ENCODE peak calls at places on chromosomes 1 and 21, in nine cellular contexts. One of them, this sample, is unnamed.

GRCh38 chr1:35505911-35506798 is 51.0 kb downstream of the KIAA0319L start:
- DNase-seq in ovary: no peak
- DNase-seq in astrocyte of the cerebellum: peak
- DNase-seq in neural progenitor cell: no peak
- DNase-seq in cardiac fibroblast: peak
- DNase-seq in fibroblast of lung: peak
- DNase-seq in left ventricle myocardium inferior: no peak
- DNase-seq in lower lobe of right lung: no peak
- DNase-seq in tibial nerve: no peak
- DNase-seq in this sample: peak

GRCh38 chr1:198677027-198677426 is 38.2 kb downstream of the PTPRC start:
- DNase-seq in ovary: no peak
- DNase-seq in astrocyte of the cerebellum: no peak
- DNase-seq in neural progenitor cell: no peak
- DNase-seq in cardiac fibroblast: no peak
- DNase-seq in fibroblast of lung: peak
- DNase-seq in left ventricle myocardium inferior: no peak
- DNase-seq in lower lobe of right lung: no peak
- DNase-seq in tibial nerve: no peak
- DNase-seq in this sample: no peak

GRCh38 chr21:44288251-44289110 is 2.8 kb downstream of the AIRE start:
- DNase-seq in ovary: no peak
- DNase-seq in astrocyte of the cerebellum: no peak
- DNase-seq in neural progenitor cell: no peak
- DNase-seq in cardiac fibroblast: no peak
- DNase-seq in fibroblast of lung: no peak
- DNase-seq in left ventricle myocardium inferior: no peak
- DNase-seq in lower lobe of right lung: no peak
- DNase-seq in tibial nerve: no peak
- DNase-seq in this sample: no peak

GRCh38 chr1:39370602-39371001 is 120.8 kb upstream of the BMP8A start:
- DNase-seq in ovary: no peak
- DNase-seq in astrocyte of the cerebellum: peak
- DNase-seq in neural progenitor cell: no peak
- DNase-seq in cardiac fibroblast: no peak
- DNase-seq in fibroblast of lung: peak
- DNase-seq in left ventricle myocardium inferior: no peak
- DNase-seq in lower lobe of right lung: no peak
- DNase-seq in tibial nerve: no peak
- DNase-seq in this sample: no peak

GRCh38 chr1:150186789-150187559 is 37.3 kb downstream of the PLEKHO1 start:
- DNase-seq in ovary: no peak
- DNase-seq in astrocyte of the cerebellum: peak
- DNase-seq in neural progenitor cell: peak
- DNase-seq in cardiac fibroblast: peak
- DNase-seq in fibroblast of lung: peak
- DNase-seq in left ventricle myocardium inferior: no peak
- DNase-seq in lower lobe of right lung: no peak
- DNase-seq in tibial nerve: no peak
- DNase-seq in this sample: peak

GRCh38 chr1:65235867-65236805 is 73.2 kb upstream of the DNAJC6 start:
- DNase-seq in ovary: no peak
- DNase-seq in astrocyte of the cerebellum: peak
- DNase-seq in neural progenitor cell: peak
- DNase-seq in cardiac fibroblast: peak
- DNase-seq in fibroblast of lung: peak
- DNase-seq in left ventricle myocardium inferior: no peak
- DNase-seq in lower lobe of right lung: no peak
- DNase-seq in tibial nerve: no peak
- DNase-seq in this sample: peak

GRCh38 chr1:19120070-19120469 is 90.0 kb downstream of the UBR4 start:
- DNase-seq in ovary: no peak
- DNase-seq in astrocyte of the cerebellum: no peak
- DNase-seq in neural progenitor cell: no peak
- DNase-seq in cardiac fibroblast: no peak
- DNase-seq in fibroblast of lung: no peak
- DNase-seq in left ventricle myocardium inferior: no peak
- DNase-seq in lower lobe of right lung: no peak
- DNase-seq in tibial nerve: no peak
- DNase-seq in this sample: no peak

GRCh38 chr1:204095248-204095640 is 22.3 kb downstream of the SOX13 start:
- DNase-seq in ovary: no peak
- DNase-seq in astrocyte of the cerebellum: no peak
- DNase-seq in neural progenitor cell: peak
- DNase-seq in cardiac fibroblast: no peak
- DNase-seq in fibroblast of lung: no peak
- DNase-seq in left ventricle myocardium inferior: no peak
- DNase-seq in lower lobe of right lung: no peak
- DNase-seq in tibial nerve: no peak
- DNase-seq in this sample: no peak

GRCh38 chr1:226110249-226111108 is 48.0 kb downstream of the H3-3A start:
- DNase-seq in ovary: peak
- DNase-seq in astrocyte of the cerebellum: no peak
- DNase-seq in neural progenitor cell: peak
- DNase-seq in cardiac fibroblast: peak
- DNase-seq in fibroblast of lung: peak
- DNase-seq in left ventricle myocardium inferior: peak
- DNase-seq in lower lobe of right lung: peak
- DNase-seq in tibial nerve: peak
- DNase-seq in this sample: peak

GRCh38 chr1:246001821-246002220 is 505.3 kb downstream of the SMYD3 start:
- DNase-seq in ovary: no peak
- DNase-seq in astrocyte of the cerebellum: no peak
- DNase-seq in neural progenitor cell: no peak
- DNase-seq in cardiac fibroblast: peak
- DNase-seq in fibroblast of lung: peak
- DNase-seq in left ventricle myocardium inferior: no peak
- DNase-seq in lower lobe of right lung: no peak
- DNase-seq in tibial nerve: no peak
- DNase-seq in this sample: peak

GRCh38 chr1:79041666-79042065 is 35.1 kb upstream of the ADGRL4 start:
- DNase-seq in ovary: no peak
- DNase-seq in astrocyte of the cerebellum: no peak
- DNase-seq in neural progenitor cell: no peak
- DNase-seq in cardiac fibroblast: no peak
- DNase-seq in fibroblast of lung: peak
- DNase-seq in left ventricle myocardium inferior: no peak
- DNase-seq in lower lobe of right lung: no peak
- DNase-seq in tibial nerve: no peak
- DNase-seq in this sample: no peak

GRCh38 chr1:24594328-24594598 is 38.4 kb downstream of the NCMAP start:
- DNase-seq in ovary: no peak
- DNase-seq in astrocyte of the cerebellum: no peak
- DNase-seq in neural progenitor cell: no peak
- DNase-seq in cardiac fibroblast: no peak
- DNase-seq in fibroblast of lung: no peak
- DNase-seq in left ventricle myocardium inferior: no peak
- DNase-seq in lower lobe of right lung: no peak
- DNase-seq in tibial nerve: no peak
- DNase-seq in this sample: no peak

GRCh38 chr1:14921057-14921456 is 232.5 kb upstream of the TMEM51 start:
- DNase-seq in ovary: no peak
- DNase-seq in astrocyte of the cerebellum: no peak
- DNase-seq in neural progenitor cell: no peak
- DNase-seq in cardiac fibroblast: peak
- DNase-seq in fibroblast of lung: peak
- DNase-seq in left ventricle myocardium inferior: no peak
- DNase-seq in lower lobe of right lung: no peak
- DNase-seq in tibial nerve: no peak
- DNase-seq in this sample: peak
- TF ChIP-seq CTCF in ovary: no peak
- TF ChIP-seq CTCF in astrocyte of the cerebellum: no peak
- TF ChIP-seq CTCF in neural progenitor cell: no peak
- TF ChIP-seq CTCF in cardiac fibroblast: no peak
- TF ChIP-seq CTCF in fibroblast of lung: no peak
- TF ChIP-seq CTCF in left ventricle myocardium inferior: no peak
- TF ChIP-seq CTCF in lower lobe of right lung: no peak
- TF ChIP-seq CTCF in tibial nerve: no peak
- TF ChIP-seq CTCF in this sample: no peak

GRCh38 chr1:156081174-156082110 is 823 bp downstream of the MEX3A start:
- DNase-seq in ovary: peak
- DNase-seq in astrocyte of the cerebellum: no peak
- DNase-seq in neural progenitor cell: peak
- DNase-seq in cardiac fibroblast: no peak
- DNase-seq in fibroblast of lung: peak
- DNase-seq in left ventricle myocardium inferior: no peak
- DNase-seq in lower lobe of right lung: no peak
- DNase-seq in tibial nerve: no peak
- DNase-seq in this sample: no peak

GRCh38 chr1:156083800-156084790 is 1.8 kb upstream of the MEX3A start:
- DNase-seq in ovary: no peak
- DNase-seq in astrocyte of the cerebellum: no peak
- DNase-seq in neural progenitor cell: peak
- DNase-seq in cardiac fibroblast: no peak
- DNase-seq in fibroblast of lung: no peak
- DNase-seq in left ventricle myocardium inferior: no peak
- DNase-seq in lower lobe of right lung: no peak
- DNase-seq in tibial nerve: no peak
- DNase-seq in this sample: no peak

GRCh38 chr1:156080598-156081173 is 1.6 kb downstream of the MEX3A start:
- DNase-seq in ovary: no peak
- DNase-seq in astrocyte of the cerebellum: no peak
- DNase-seq in neural progenitor cell: peak
- DNase-seq in cardiac fibroblast: no peak
- DNase-seq in fibroblast of lung: no peak
- DNase-seq in left ventricle myocardium inferior: no peak
- DNase-seq in lower lobe of right lung: no peak
- DNase-seq in tibial nerve: no peak
- DNase-seq in this sample: no peak

GRCh38 chr1:156079762-156080597 is 2.3 kb downstream of the MEX3A start:
- DNase-seq in ovary: peak
- DNase-seq in astrocyte of the cerebellum: no peak
- DNase-seq in neural progenitor cell: peak
- DNase-seq in cardiac fibroblast: no peak
- DNase-seq in fibroblast of lung: no peak
- DNase-seq in left ventricle myocardium inferior: no peak
- DNase-seq in lower lobe of right lung: no peak
- DNase-seq in tibial nerve: no peak
- DNase-seq in this sample: no peak

DNA sequence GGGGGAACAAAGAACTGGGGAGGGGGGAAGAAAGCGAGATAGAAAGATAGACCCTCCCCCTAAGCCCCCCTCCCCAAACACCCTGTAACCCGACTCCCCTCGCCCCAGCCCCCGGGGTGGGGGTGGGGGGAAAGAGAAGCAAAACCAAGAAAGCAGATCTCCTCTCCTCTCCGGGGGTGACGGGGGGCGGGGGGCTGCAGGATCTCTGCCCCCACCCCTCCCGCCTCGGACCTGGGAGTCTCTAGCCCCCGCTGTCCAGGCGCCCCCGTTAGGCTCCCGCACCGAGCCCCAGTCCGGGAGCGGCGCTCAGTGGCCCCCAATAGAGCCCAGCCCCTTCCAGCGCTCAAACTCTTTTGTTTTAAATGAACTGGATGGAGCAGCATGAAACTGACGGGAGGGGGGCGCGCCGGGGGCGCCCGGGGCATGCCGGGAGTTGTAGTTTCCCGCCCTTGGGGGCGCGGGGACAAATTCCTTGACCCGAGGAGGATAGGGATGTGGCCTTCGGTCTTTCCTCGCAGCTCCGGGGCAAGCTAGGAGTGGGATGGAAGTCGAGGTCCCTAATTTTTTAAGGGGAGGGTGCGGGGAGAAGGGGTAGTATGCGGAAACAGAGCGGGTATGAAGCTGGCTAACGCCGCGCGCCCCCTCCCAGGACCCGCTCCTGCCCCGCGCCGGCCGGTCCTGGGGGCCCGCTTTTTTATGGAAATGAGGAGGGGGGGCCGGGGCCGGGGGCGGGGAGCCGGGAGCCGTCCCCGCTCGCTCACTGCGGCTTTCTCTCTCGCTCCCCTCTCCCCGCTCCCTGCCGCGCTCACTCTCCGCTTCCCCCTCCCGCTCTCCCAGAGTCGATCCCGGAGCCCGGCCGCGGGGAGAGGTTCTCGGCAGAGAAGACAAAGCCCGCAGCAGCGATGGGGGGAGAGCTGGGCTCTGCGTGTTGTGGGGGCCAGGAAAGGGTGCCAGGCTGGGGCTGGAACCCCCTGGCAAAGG is at the start of gene MEX3A:
- DNase-seq in ovary: peak
- DNase-seq in astrocyte of the cerebellum: no peak
- DNase-seq in neural progenitor cell: peak
- DNase-seq in cardiac fibroblast: peak
- DNase-seq in fibroblast of lung: peak
- DNase-seq in left ventricle myocardium inferior: peak
- DNase-seq in lower lobe of right lung: peak
- DNase-seq in tibial nerve: peak
- DNase-seq in this sample: peak
- H3K4me3 ChIP-seq in ovary: peak
- H3K4me3 ChIP-seq in astrocyte of the cerebellum: peak
- H3K4me3 ChIP-seq in neural progenitor cell: peak
- H3K4me3 ChIP-seq in cardiac fibroblast: peak
- H3K4me3 ChIP-seq in fibroblast of lung: peak
- H3K4me3 ChIP-seq in left ventricle myocardium inferior: peak
- H3K4me3 ChIP-seq in lower lobe of right lung: peak
- H3K4me3 ChIP-seq in tibial nerve: peak
- H3K4me3 ChIP-seq in this sample: peak

DNA sequence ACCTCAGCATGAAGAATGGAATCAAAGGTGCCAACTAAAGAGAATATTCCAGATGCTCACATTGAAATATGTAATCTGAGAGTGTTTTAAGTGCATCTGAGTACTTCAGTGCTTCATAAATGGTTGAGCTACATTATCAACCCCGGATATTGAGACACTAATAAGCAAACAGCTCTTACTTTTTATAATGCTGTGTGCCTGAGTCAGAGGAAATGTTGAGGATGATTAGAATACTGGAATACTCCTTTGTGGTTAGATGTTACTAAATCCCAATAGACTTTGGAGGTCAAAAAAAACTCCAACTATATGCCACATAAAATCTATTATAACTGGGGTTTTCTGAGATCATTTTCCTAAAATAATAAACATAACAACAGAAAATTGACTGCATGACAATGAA is 12.5 kb upstream of the KCNA3 start:
- DNase-seq in ovary: no peak
- DNase-seq in astrocyte of the cerebellum: no peak
- DNase-seq in neural progenitor cell: no peak
- DNase-seq in cardiac fibroblast: peak
- DNase-seq in fibroblast of lung: peak
- DNase-seq in left ventricle myocardium inferior: no peak
- DNase-seq in lower lobe of right lung: no peak
- DNase-seq in tibial nerve: no peak
- DNase-seq in this sample: peak
- TF ChIP-seq CTCF in ovary: no peak
- TF ChIP-seq CTCF in astrocyte of the cerebellum: no peak
- TF ChIP-seq CTCF in neural progenitor cell: no peak
- TF ChIP-seq CTCF in cardiac fibroblast: no peak
- TF ChIP-seq CTCF in fibroblast of lung: no peak
- TF ChIP-seq CTCF in left ventricle myocardium inferior: no peak
- TF ChIP-seq CTCF in lower lobe of right lung: no peak
- TF ChIP-seq CTCF in tibial nerve: no peak
- TF ChIP-seq CTCF in this sample: no peak

DNA sequence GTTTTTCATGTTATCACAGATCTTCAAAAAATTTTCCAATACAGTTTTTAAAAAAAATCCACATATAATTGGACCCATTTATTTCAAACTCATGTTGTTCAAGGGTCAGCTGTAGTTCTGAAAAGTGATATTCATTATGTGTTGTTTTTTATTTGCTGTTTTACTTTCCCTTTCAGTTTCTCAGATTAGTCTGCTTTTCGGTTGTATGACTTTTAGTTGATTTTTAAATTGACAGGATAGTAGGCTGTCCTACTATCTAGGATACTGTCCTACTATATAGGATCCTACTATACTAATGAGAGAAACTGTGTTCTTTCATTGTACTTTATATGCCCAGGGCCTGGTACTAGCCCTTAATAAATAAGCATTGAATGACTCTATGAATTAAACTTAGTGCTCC is 33.6 kb upstream of the GPR52 start:
- DNase-seq in ovary: no peak
- DNase-seq in astrocyte of the cerebellum: no peak
- DNase-seq in neural progenitor cell: no peak
- DNase-seq in cardiac fibroblast: no peak
- DNase-seq in fibroblast of lung: no peak
- DNase-seq in left ventricle myocardium inferior: no peak
- DNase-seq in lower lobe of right lung: no peak
- DNase-seq in tibial nerve: no peak
- DNase-seq in this sample: no peak
- H3K4me3 ChIP-seq in ovary: no peak
- H3K4me3 ChIP-seq in astrocyte of the cerebellum: no peak
- H3K4me3 ChIP-seq in neural progenitor cell: no peak
- H3K4me3 ChIP-seq in cardiac fibroblast: no peak
- H3K4me3 ChIP-seq in fibroblast of lung: peak
- H3K4me3 ChIP-seq in left ventricle myocardium inferior: peak
- H3K4me3 ChIP-seq in lower lobe of right lung: no peak
- H3K4me3 ChIP-seq in tibial nerve: no peak
- H3K4me3 ChIP-seq in this sample: no peak

This sample was measured in fibroblast of villous mesenchyme.